ENCODE peak calls at places on chromosomes 2 and 18, in six cellular contexts. Z is chondrocyte, L is AG04449, U is heart left ventricle, E is neural progenitor cell, G is GM12864. B is an unnamed sample.

GRCh38 chr18:65990174-65990690 is 239.4 kb downstream of the CDH7 start:
- DNase-seq in Z (no peak), L (no peak), U (no peak), E (no peak), G (no peak), B (no peak)

GRCh38 chr2:239187464-239188253 is 213.2 kb downstream of the HDAC4 start:
- DNase-seq in Z (peak), L (no peak), U (no peak), E (no peak), G (no peak), B (peak)

GRCh38 chr2:95062716-95063400 is 37.4 kb downstream of the MAL start:
- DNase-seq in Z (no peak), L (no peak), U (no peak), E (no peak), G (no peak), B (no peak)

GRCh38 chr2:88199912-88200682 is 30.0 kb downstream of the THNSL2 start:
- DNase-seq in Z (no peak), L (no peak), U (peak), E (peak), G (no peak), B (no peak)

GRCh38 chr2:236894791-236895190 is 190.9 kb upstream of the COPS8 start:
- DNase-seq in Z (no peak), L (no peak), U (no peak), E (no peak), G (no peak), B (no peak)

GRCh38 chr2:8151888-8152287 is 530.0 kb upstream of the ID2 start:
- DNase-seq in Z (no peak), L (no peak), U (no peak), E (no peak), G (no peak), B (no peak)

GRCh38 chr2:36367497-36368353 is 12.1 kb downstream of the CRIM1 start:
- DNase-seq in Z (no peak), L (no peak), U (no peak), E (peak), G (no peak), B (no peak)

GRCh38 chr2:164826293-164827243 is 15.1 kb downstream of the COBLL1 start:
- DNase-seq in Z (no peak), L (no peak), U (peak), E (no peak), G (no peak), B (no peak)

GRCh38 chr2:2326653-2327052 is 4.4 kb downstream of the MYT1L start:
- DNase-seq in Z (no peak), L (no peak), U (no peak), E (no peak), G (no peak), B (no peak)

GRCh38 chr2:83196225-83196624 is 1262.9 kb downstream of the SUCLG1 start:
- DNase-seq in Z (no peak), L (peak), U (no peak), E (peak), G (no peak), B (no peak)

GRCh38 chr2:3868426-3868825 is 165.1 kb downstream of the DCDC2C start:
- DNase-seq in Z (no peak), L (no peak), U (no peak), E (no peak), G (no peak), B (no peak)

GRCh38 chr2:10877691-10878111 is 34.0 kb upstream of the KCNF1 start:
- DNase-seq in Z (no peak), L (no peak), U (no peak), E (no peak), G (no peak), B (no peak)

GRCh38 chr2:20424300-20425290 is 22.3 kb upstream of the RHOB start:
- DNase-seq in Z (no peak), L (no peak), U (peak), E (no peak), G (peak), B (no peak)

DNA sequence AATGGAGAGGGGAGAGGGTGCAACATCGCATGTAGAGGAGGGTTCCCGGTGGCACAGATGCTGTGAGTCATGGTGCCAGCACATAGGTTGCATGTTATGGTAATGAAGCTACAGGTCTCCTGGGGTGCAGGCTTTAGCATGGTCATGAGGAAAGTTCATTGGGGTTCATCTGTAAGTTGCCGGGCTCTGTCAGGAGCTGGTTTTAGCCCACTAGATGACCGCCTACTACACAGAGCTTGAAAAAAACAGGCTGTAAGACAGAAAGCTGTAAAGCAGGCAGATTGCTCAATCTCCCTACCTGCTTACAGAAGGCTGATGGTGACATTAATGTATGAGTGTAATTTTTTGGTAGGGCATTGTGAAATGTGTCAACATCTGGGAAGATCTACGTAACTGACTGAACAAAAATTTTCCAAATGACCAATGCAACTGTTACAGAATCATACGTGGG is 23.9 kb downstream of the DYSF start:
- DNase-seq in Z (no peak), L (no peak), U (no peak), E (no peak), G (no peak), B (no peak)
- TF ChIP-seq CTCF in Z (no peak), L (no peak), U (no peak), E (no peak), G (no peak), B (no peak)

GRCh38 chr2:65031341-65032015 is 24.7 kb upstream of the CEP68 start:
- DNase-seq in Z (no peak), L (no peak), U (no peak), E (peak), G (no peak), B (no peak)

GRCh38 chr2:65030933-65031332 is 25.3 kb upstream of the CEP68 start:
- DNase-seq in Z (no peak), L (no peak), U (no peak), E (no peak), G (no peak), B (no peak)

GRCh38 chr2:65035544-65035943 is 20.7 kb upstream of the CEP68 start:
- DNase-seq in Z (no peak), L (no peak), U (no peak), E (no peak), G (no peak), B (no peak)

GRCh38 chr2:65032016-65032975 is 23.9 kb upstream of the CEP68 start:
- DNase-seq in Z (no peak), L (no peak), U (no peak), E (no peak), G (no peak), B (no peak)

DNA sequence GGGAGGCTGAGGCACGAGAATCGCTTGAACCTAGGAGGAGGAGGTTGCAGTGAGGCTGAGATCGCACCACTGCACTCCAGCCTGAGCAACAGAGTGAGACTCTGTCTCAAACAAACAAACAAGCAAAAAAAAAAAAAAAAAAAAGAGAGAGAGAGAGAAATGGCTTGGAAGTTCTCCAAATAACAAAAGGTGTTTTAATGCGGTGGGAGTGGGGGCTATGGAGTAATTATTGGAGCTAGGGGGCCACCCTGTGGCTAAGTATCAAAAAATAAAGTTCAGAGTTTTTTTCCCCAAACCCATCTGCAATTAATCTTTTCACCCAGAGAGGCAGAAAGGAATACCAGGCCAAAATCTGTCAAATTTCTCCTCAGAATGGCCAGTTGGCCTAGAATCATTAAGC is 23.0 kb upstream of the CEP68 start:
- DNase-seq in Z (no peak), L (no peak), U (no peak), E (no peak), G (no peak), B (no peak)
- TF ChIP-seq CTCF in Z (peak), L (no peak), U (no peak), E (peak), G (peak), B (no peak)

GRCh38 chr18:13532406-13533075 is 193.8 kb downstream of the FAM210A start:
- DNase-seq in Z (no peak), L (no peak), U (no peak), E (no peak), G (no peak), B (no peak)

GRCh38 chr18:13528739-13529392 is 197.5 kb downstream of the FAM210A start:
- DNase-seq in Z (no peak), L (no peak), U (no peak), E (no peak), G (no peak), B (no peak)

GRCh38 chr18:13530215-13530878 is 196.0 kb downstream of the FAM210A start:
- DNase-seq in Z (no peak), L (no peak), U (no peak), E (no peak), G (no peak), B (no peak)

GRCh38 chr18:13531681-13532325 is 194.6 kb downstream of the FAM210A start:
- DNase-seq in Z (no peak), L (no peak), U (no peak), E (no peak), G (no peak), B (no peak)

GRCh38 chr18:13530879-13531387 is 195.4 kb downstream of the FAM210A start:
- DNase-seq in Z (no peak), L (peak), U (peak), E (peak), G (no peak), B (no peak)
- TF ChIP-seq CTCF in Z (peak), L (peak), U (peak), E (peak), G (peak), B (no peak)

GRCh38 chr2:185610301-185610700 is 128.3 kb upstream of the FSIP2 start:
- DNase-seq in Z (no peak), L (no peak), U (no peak), E (no peak), G (no peak), B (no peak)

GRCh38 chr2:185607943-185608342 is 130.7 kb upstream of the FSIP2 start:
- DNase-seq in Z (no peak), L (no peak), U (no peak), E (no peak), G (no peak), B (no peak)

GRCh38 chr2:185608799-185609198 is 129.8 kb upstream of the FSIP2 start:
- DNase-seq in Z (no peak), L (no peak), U (no peak), E (no peak), G (no peak), B (no peak)
- TF ChIP-seq CTCF in Z (peak), L (no peak), U (no peak), E (no peak), G (no peak), B (no peak)

DNA sequence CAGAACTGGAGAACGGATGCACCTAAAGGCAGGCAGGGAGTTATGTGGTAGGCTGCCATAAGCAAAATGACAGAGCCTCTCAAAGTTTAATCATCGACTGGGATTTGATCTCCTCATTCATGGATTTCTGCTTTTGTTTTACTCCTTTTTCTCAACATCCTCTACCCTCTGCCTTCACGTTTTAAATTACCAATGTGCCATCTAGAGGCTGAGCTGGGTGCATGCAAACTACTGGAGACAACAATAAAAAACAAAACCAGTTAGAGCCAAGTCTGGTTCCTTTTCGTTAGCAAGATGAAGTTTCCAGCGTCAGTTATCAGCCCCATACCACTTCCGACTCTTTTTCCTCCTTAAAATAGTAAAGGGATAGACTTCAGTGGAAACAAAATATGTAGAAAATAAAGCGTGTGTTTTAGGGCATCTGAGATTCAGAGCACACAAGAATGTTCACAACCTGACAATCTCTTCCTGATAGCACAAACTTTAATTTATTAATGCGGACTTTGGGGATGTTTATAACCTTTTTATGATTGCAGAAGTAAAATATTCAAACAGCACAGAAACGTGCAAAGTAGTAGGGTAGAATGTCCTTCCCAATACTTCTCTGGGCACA is 117.0 kb downstream of the LAMA1 start:
- DNase-seq in Z (no peak), L (no peak), U (no peak), E (peak), G (no peak), B (no peak)
- TF ChIP-seq CTCF in Z (peak), L (peak), U (no peak), E (peak), G (peak), B (no peak)